ENCODE peak calls at places on chromosome 16, in five cellular contexts. K is right cardiac atrium, Y is astrocyte, N is sigmoid colon, J is endodermal cell. R is an unnamed sample.

GRCh38 chr16:75000481-75001081 is 1.8 kb downstream of the ZNRF1 start:
- DNase-seq in N (no peak), K (peak; percentile 67), J (peak; percentile 66), Y (peak; percentile 9), R (no peak)

GRCh38 chr16:11155284-11155806 is 100.7 kb downstream of the SOCS1 start:
- DNase-seq in J (no peak), N (no peak), Y (peak; percentile 97), K (no peak), R (peak; percentile 67)

GRCh38 chr16:3076577-3076976 is 11.1 kb downstream of the IL32 start:
- DNase-seq in Y (no peak), J (no peak), K (no peak), N (no peak), R (no peak)

GRCh38 chr16:29315916-29316517 is 90.5 kb downstream of the NPIPB11 start:
- DNase-seq in N (peak; percentile 27), K (no peak), J (peak; percentile 75), Y (no peak), R (no peak)

GRCh38 chr16:68085259-68086071 is at the start of gene NFATC3:
- DNase-seq in K (peak; percentile 100), Y (peak; percentile 42), N (peak; percentile 99), J (peak; percentile 100), R (peak; percentile 96)

GRCh38 chr16:55346475-55346874 is 22.5 kb downstream of the IRX6 start:
- DNase-seq in J (no peak), K (no peak), N (no peak), Y (no peak), R (no peak)

GRCh38 chr16:81165411-81166097 is 69.4 kb upstream of the GCSH start:
- DNase-seq in K (no peak), Y (no peak), N (no peak), J (no peak), R (no peak)

GRCh38 chr16:10338426-10338825 is 47.4 kb upstream of the ATF7IP2 start:
- DNase-seq in K (no peak), N (peak; percentile 71), Y (peak; percentile 78), J (no peak), R (peak; percentile 12)

GRCh38 chr16:47978491-47979490 is 177.0 kb downstream of the ABCC12 start:
- DNase-seq in K (no peak), J (no peak), N (no peak), Y (no peak), R (no peak)

GRCh38 chr16:21985524-21985923 is 15.4 kb downstream of the PDZD9 start:
- DNase-seq in K (no peak), J (no peak), N (no peak), Y (no peak), R (no peak)

GRCh38 chr16:14179116-14179515 is 108.0 kb downstream of the MRTFB start:
- DNase-seq in K (no peak), N (no peak), Y (peak; percentile 17), J (no peak), R (no peak)

GRCh38 chr16:84562174-84562815 is 55.6 kb downstream of the COTL1 start:
- DNase-seq in Y (no peak), J (no peak), K (peak; percentile 64), N (no peak), R (no peak)

GRCh38 chr16:81417210-81417609 is 27.4 kb upstream of the CMIP start:
- DNase-seq in K (no peak), J (no peak), N (no peak), Y (no peak), R (no peak)

GRCh38 chr16:29770250-29770929 is 7.7 kb upstream of the ZG16 start:
- DNase-seq in N (no peak), J (no peak), K (no peak), Y (no peak), R (no peak)

GRCh38 chr16:87332150-87332549 is 15.0 kb upstream of the C16orf95 start:
- DNase-seq in Y (no peak), N (no peak), K (no peak), J (no peak), R (peak; percentile 12)

GRCh38 chr16:57273359-57273758 is 11.1 kb downstream of the PLLP start:
- DNase-seq in N (peak; percentile 53), K (peak; percentile 62), Y (no peak), J (peak; percentile 83), R (no peak)

GRCh38 chr16:27703545-27703944 is 153.6 kb downstream of the KATNIP start:
- DNase-seq in J (no peak), Y (no peak), K (no peak), N (peak; percentile 25), R (peak; percentile 19)

GRCh38 chr16:19753815-19754643 is 36.0 kb downstream of the IQCK start:
- DNase-seq in Y (peak; percentile 92), N (no peak), K (no peak), J (no peak), R (peak; percentile 49)

GRCh38 chr16:49189286-49189685 is 92.4 kb downstream of the CBLN1 start:
- DNase-seq in N (no peak), J (no peak), K (no peak), Y (no peak), R (peak; percentile 2)

GRCh38 chr16:72131036-72131435 is 37.4 kb downstream of the DHX38 start:
- DNase-seq in Y (peak; percentile 70), N (no peak), J (peak; percentile 76), K (no peak), R (no peak)

GRCh38 chr16:14420721-14421488 is 209.2 kb downstream of the PARN start:
- DNase-seq in N (no peak), K (peak; percentile 84), Y (no peak), J (no peak), R (no peak)

GRCh38 chr16:35207059-35207999 is 1747.9 kb downstream of the TP53TG3F start:
- DNase-seq in K (no peak), N (no peak), Y (no peak), J (no peak), R (no peak)

GRCh38 chr16:35203636-35204035 is 1744.2 kb downstream of the TP53TG3F start:
- DNase-seq in K (no peak), Y (no peak), N (no peak), J (no peak), R (no peak)

GRCh38 chr16:35210681-35211433 is 1751.4 kb downstream of the TP53TG3F start:
- DNase-seq in J (no peak), Y (no peak), K (no peak), N (no peak), R (no peak)

GRCh38 chr16:35208001-35208935 is 1748.9 kb downstream of the TP53TG3F start:
- DNase-seq in N (no peak), K (peak; percentile 33), J (no peak), Y (no peak), R (no peak)
- H3K4me3 ChIP-seq in N (no peak overlapping the region), K (no peak overlapping the region), J (no peak overlapping the region), Y (no peak overlapping the region), R (no peak overlapping the region)

GRCh38 chr16:67001726-67002125 is 13.3 kb downstream of the CES4A start:
- DNase-seq in J (no peak), N (no peak), K (no peak), Y (no peak), R (no peak)

GRCh38 chr16:67000384-67001158 is 12.2 kb downstream of the CES4A start:
- DNase-seq in J (peak; percentile 90), Y (no peak), K (peak; percentile 81), N (peak; percentile 86), R (no peak)

GRCh38 chr16:66996324-66996982 is 8.1 kb downstream of the CES4A start:
- DNase-seq in J (no peak), N (peak; percentile 89), Y (peak; percentile 52), K (peak; percentile 74), R (peak; percentile 25)

GRCh38 chr16:66996983-66997358 is 8.6 kb downstream of the CES4A start:
- DNase-seq in J (no peak), K (no peak), Y (no peak), N (no peak), R (no peak)

GRCh38 chr16:67001159-67001486 is 12.7 kb downstream of the CES4A start:
- DNase-seq in J (no peak), K (no peak), Y (no peak), N (no peak), R (no peak)
- H3K4me3 ChIP-seq in J (no peak overlapping the region), K (peak overlapping the region; percentile 51), Y (peak overlapping the region; percentile 34), N (peak overlapping the region; percentile 45), R (peak overlapping the region; percentile 37)

GRCh38 chr16:9053006-9053601 is 38.3 kb upstream of the HAPSTR1 start:
- DNase-seq in Y (peak; percentile 71), N (peak; percentile 65), J (peak; percentile 97), K (peak; percentile 74), R (peak; percentile 81)
- H3K4me3 ChIP-seq in Y (no peak overlapping the region), N (no peak overlapping the region), J (peak overlapping the region; percentile 73), K (no peak overlapping the region), R (no peak overlapping the region)

GRCh38 chr16:1768767-1769401 is 2.5 kb downstream of the NME3 start:
- DNase-seq in K (no peak), N (no peak), J (no peak), Y (no peak), R (no peak)
- H3K4me3 ChIP-seq in K (no peak overlapping the region), N (no peak overlapping the region), J (no peak overlapping the region), Y (no peak overlapping the region), R (no peak overlapping the region)

GRCh38 chr16:69186642-69187386 is at the start of gene SNTB2:
- DNase-seq in N (peak; percentile 95), K (peak; percentile 98), J (peak; percentile 97), Y (peak; percentile 69), R (peak; percentile 77)
- H3K4me3 ChIP-seq in N (peak within 1 kb of the TSS; percentile 68), K (peak within 1 kb of the TSS; percentile 91), J (peak within 1 kb of the TSS; percentile 89), Y (peak within 1 kb of the TSS; percentile 95), R (peak within 1 kb of the TSS; percentile 76)

DNA sequence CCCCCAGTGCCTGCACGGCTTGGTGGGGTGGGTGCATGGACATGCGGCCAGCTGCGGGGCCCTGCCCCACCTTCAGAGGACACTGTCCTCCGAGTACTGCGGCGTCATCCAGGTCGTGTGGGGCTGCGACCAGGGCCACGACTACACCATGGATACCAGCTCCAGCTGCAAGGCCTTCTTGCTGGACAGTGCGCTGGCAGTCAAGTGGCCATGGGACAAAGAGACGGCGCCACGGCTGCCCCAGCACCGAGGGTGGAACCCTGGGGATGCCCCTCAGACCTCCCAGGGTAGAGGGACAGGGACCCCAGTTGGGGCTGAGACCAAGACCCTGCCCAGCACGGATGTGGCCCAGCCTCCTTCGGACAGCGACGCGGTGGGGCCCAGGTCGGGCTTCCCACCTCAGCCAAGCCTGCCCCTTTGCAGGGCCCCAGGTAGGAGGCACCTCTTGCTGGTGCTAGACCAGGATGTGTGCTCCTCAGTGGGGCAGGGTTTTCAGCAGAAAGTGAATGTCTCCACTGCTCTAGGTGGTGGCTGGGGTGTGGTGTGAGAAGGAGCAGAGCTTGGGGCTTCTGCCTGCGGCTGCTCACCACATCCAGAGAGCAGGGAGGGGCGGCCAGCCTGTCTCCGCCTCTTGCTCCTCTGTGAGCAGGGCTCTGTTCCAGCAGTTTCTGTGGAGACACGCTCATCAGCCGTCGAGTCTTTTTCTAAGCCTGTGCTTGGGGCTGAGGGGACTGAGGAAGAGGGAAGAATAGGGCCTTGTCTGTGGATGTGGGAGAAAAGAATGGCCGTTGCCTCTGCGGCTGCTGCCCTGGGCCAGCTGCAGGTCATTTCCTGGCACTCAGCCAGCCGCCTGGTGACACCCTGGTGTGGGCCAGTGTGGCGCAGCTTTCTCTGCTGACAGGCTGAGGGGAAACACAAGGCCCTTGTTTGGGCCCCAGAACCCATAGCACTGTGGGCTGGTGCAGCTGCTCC is 2.2 kb downstream of the ZNF276 start:
- DNase-seq in K (peak; percentile 79), Y (no peak), N (peak; percentile 77), J (no peak), R (no peak)
- H3K4me3 ChIP-seq in K (no peak overlapping the region), Y (peak overlapping the region; percentile 92), N (peak overlapping the region; percentile 98), J (peak overlapping the region; percentile 87), R (peak overlapping the region; percentile 70)